ENCODE peak calls at places on chromosomes 13 and 19, in eight cellular contexts. One of them, this sample, is unnamed.
A peak's percentile ranks its signal among the peaks of the same experiment; 100 is the strongest.

GRCh38 chr19:55087542-55087935 is 11.9 kb downstream of the EPS8L1 start:
- DNase-seq in T-helper 2 cell treated with Interferon-gamma antibody and Interleukin-4, amounts not matched to agents 5 μg/mL and 100 μg/mL, for 36 hours: no peak
- DNase-seq in NCI-H2029: no peak
- DNase-seq in heart left ventricle: no peak
- DNase-seq in stimulated activated CD4-positive, alpha-beta T cell treated with anti-CD3 and anti-CD28 coated beads, Interleukin-1b, Interleukin-23, amount 100 ng/mL, for 4 hours: no peak
- DNase-seq in AG04449: no peak
- DNase-seq in NCI-H748 treated with DMSO at 0.1 percent for 48 hours: no peak
- DNase-seq in NCI-H1092: no peak
- DNase-seq in this sample: no peak

GRCh38 chr19:37930416-37930815 is 23.4 kb downstream of the SIPA1L3 start:
- DNase-seq in T-helper 2 cell treated with Interferon-gamma antibody and Interleukin-4, amounts not matched to agents 5 μg/mL and 100 μg/mL, for 36 hours: no peak
- DNase-seq in NCI-H2029: no peak
- DNase-seq in heart left ventricle: no peak
- DNase-seq in stimulated activated CD4-positive, alpha-beta T cell treated with anti-CD3 and anti-CD28 coated beads, Interleukin-1b, Interleukin-23, amount 100 ng/mL, for 4 hours: no peak
- DNase-seq in AG04449: no peak
- DNase-seq in NCI-H748 treated with DMSO at 0.1 percent for 48 hours: no peak
- DNase-seq in NCI-H1092: no peak
- DNase-seq in this sample: no peak

GRCh38 chr19:48708471-48708870 is 11.1 kb downstream of the MAMSTR start:
- DNase-seq in T-helper 2 cell treated with Interferon-gamma antibody and Interleukin-4, amounts not matched to agents 5 μg/mL and 100 μg/mL, for 36 hours: no peak
- DNase-seq in NCI-H2029: no peak
- DNase-seq in heart left ventricle: no peak
- DNase-seq in stimulated activated CD4-positive, alpha-beta T cell treated with anti-CD3 and anti-CD28 coated beads, Interleukin-1b, Interleukin-23, amount 100 ng/mL, for 4 hours: no peak
- DNase-seq in AG04449: no peak
- DNase-seq in NCI-H748 treated with DMSO at 0.1 percent for 48 hours: no peak
- DNase-seq in NCI-H1092: no peak
- DNase-seq in this sample: no peak

GRCh38 chr13:94169783-94170513 is 309.5 kb downstream of the DCT start:
- DNase-seq in T-helper 2 cell treated with Interferon-gamma antibody and Interleukin-4, amounts not matched to agents 5 μg/mL and 100 μg/mL, for 36 hours: no peak
- DNase-seq in NCI-H2029: no peak
- DNase-seq in heart left ventricle: no peak
- DNase-seq in stimulated activated CD4-positive, alpha-beta T cell treated with anti-CD3 and anti-CD28 coated beads, Interleukin-1b, Interleukin-23, amount 100 ng/mL, for 4 hours: no peak
- DNase-seq in AG04449: no peak
- DNase-seq in NCI-H748 treated with DMSO at 0.1 percent for 48 hours: no peak
- DNase-seq in NCI-H1092: no peak
- DNase-seq in this sample: no peak

GRCh38 chr19:19602136-19602712 is 16.3 kb downstream of the PBX4 start:
- DNase-seq in T-helper 2 cell treated with Interferon-gamma antibody and Interleukin-4, amounts not matched to agents 5 μg/mL and 100 μg/mL, for 36 hours: no peak
- DNase-seq in NCI-H2029: no peak
- DNase-seq in heart left ventricle: no peak
- DNase-seq in stimulated activated CD4-positive, alpha-beta T cell treated with anti-CD3 and anti-CD28 coated beads, Interleukin-1b, Interleukin-23, amount 100 ng/mL, for 4 hours: peak; percentile 40
- DNase-seq in AG04449: no peak
- DNase-seq in NCI-H748 treated with DMSO at 0.1 percent for 48 hours: no peak
- DNase-seq in NCI-H1092: no peak
- DNase-seq in this sample: no peak

GRCh38 chr13:105847532-105848295 is 687.7 kb downstream of the EFNB2 start:
- DNase-seq in T-helper 2 cell treated with Interferon-gamma antibody and Interleukin-4, amounts not matched to agents 5 μg/mL and 100 μg/mL, for 36 hours: no peak
- DNase-seq in NCI-H2029: peak; percentile 69
- DNase-seq in heart left ventricle: no peak
- DNase-seq in stimulated activated CD4-positive, alpha-beta T cell treated with anti-CD3 and anti-CD28 coated beads, Interleukin-1b, Interleukin-23, amount 100 ng/mL, for 4 hours: no peak
- DNase-seq in AG04449: no peak
- DNase-seq in NCI-H748 treated with DMSO at 0.1 percent for 48 hours: peak; percentile 84
- DNase-seq in NCI-H1092: peak; percentile 82
- DNase-seq in this sample: peak; percentile 71

GRCh38 chr13:42350141-42350540 is 78.2 kb downstream of the AKAP11 start:
- DNase-seq in T-helper 2 cell treated with Interferon-gamma antibody and Interleukin-4, amounts not matched to agents 5 μg/mL and 100 μg/mL, for 36 hours: no peak
- DNase-seq in NCI-H2029: no peak
- DNase-seq in heart left ventricle: no peak
- DNase-seq in stimulated activated CD4-positive, alpha-beta T cell treated with anti-CD3 and anti-CD28 coated beads, Interleukin-1b, Interleukin-23, amount 100 ng/mL, for 4 hours: no peak
- DNase-seq in AG04449: no peak
- DNase-seq in NCI-H748 treated with DMSO at 0.1 percent for 48 hours: no peak
- DNase-seq in NCI-H1092: no peak
- DNase-seq in this sample: no peak

GRCh38 chr19:45913874-45914830 is at the start of gene NANOS2:
- DNase-seq in T-helper 2 cell treated with Interferon-gamma antibody and Interleukin-4, amounts not matched to agents 5 μg/mL and 100 μg/mL, for 36 hours: no peak
- DNase-seq in NCI-H2029: no peak
- DNase-seq in heart left ventricle: no peak
- DNase-seq in stimulated activated CD4-positive, alpha-beta T cell treated with anti-CD3 and anti-CD28 coated beads, Interleukin-1b, Interleukin-23, amount 100 ng/mL, for 4 hours: no peak
- DNase-seq in AG04449: no peak
- DNase-seq in NCI-H748 treated with DMSO at 0.1 percent for 48 hours: no peak
- DNase-seq in NCI-H1092: no peak
- DNase-seq in this sample: no peak

GRCh38 chr13:80873589-80873988 is 532.7 kb upstream of the SPRY2 start:
- DNase-seq in T-helper 2 cell treated with Interferon-gamma antibody and Interleukin-4, amounts not matched to agents 5 μg/mL and 100 μg/mL, for 36 hours: no peak
- DNase-seq in NCI-H2029: no peak
- DNase-seq in heart left ventricle: no peak
- DNase-seq in stimulated activated CD4-positive, alpha-beta T cell treated with anti-CD3 and anti-CD28 coated beads, Interleukin-1b, Interleukin-23, amount 100 ng/mL, for 4 hours: no peak
- DNase-seq in AG04449: no peak
- DNase-seq in NCI-H748 treated with DMSO at 0.1 percent for 48 hours: no peak
- DNase-seq in NCI-H1092: no peak
- DNase-seq in this sample: no peak

GRCh38 chr19:5498817-5499535 is 43.8 kb downstream of the ZNRF4 start:
- DNase-seq in T-helper 2 cell treated with Interferon-gamma antibody and Interleukin-4, amounts not matched to agents 5 μg/mL and 100 μg/mL, for 36 hours: no peak
- DNase-seq in NCI-H2029: no peak
- DNase-seq in heart left ventricle: no peak
- DNase-seq in stimulated activated CD4-positive, alpha-beta T cell treated with anti-CD3 and anti-CD28 coated beads, Interleukin-1b, Interleukin-23, amount 100 ng/mL, for 4 hours: no peak
- DNase-seq in AG04449: no peak
- DNase-seq in NCI-H748 treated with DMSO at 0.1 percent for 48 hours: no peak
- DNase-seq in NCI-H1092: no peak
- DNase-seq in this sample: no peak

GRCh38 chr13:112629161-112629560 is 41.2 kb upstream of the TUBGCP3 start:
- DNase-seq in T-helper 2 cell treated with Interferon-gamma antibody and Interleukin-4, amounts not matched to agents 5 μg/mL and 100 μg/mL, for 36 hours: no peak
- DNase-seq in NCI-H2029: no peak
- DNase-seq in heart left ventricle: no peak
- DNase-seq in stimulated activated CD4-positive, alpha-beta T cell treated with anti-CD3 and anti-CD28 coated beads, Interleukin-1b, Interleukin-23, amount 100 ng/mL, for 4 hours: no peak
- DNase-seq in AG04449: no peak
- DNase-seq in NCI-H748 treated with DMSO at 0.1 percent for 48 hours: no peak
- DNase-seq in NCI-H1092: no peak
- DNase-seq in this sample: no peak

GRCh38 chr13:102318233-102318632 is 83.6 kb downstream of the FGF14 start:
- DNase-seq in T-helper 2 cell treated with Interferon-gamma antibody and Interleukin-4, amounts not matched to agents 5 μg/mL and 100 μg/mL, for 36 hours: no peak
- DNase-seq in NCI-H2029: no peak
- DNase-seq in heart left ventricle: no peak
- DNase-seq in stimulated activated CD4-positive, alpha-beta T cell treated with anti-CD3 and anti-CD28 coated beads, Interleukin-1b, Interleukin-23, amount 100 ng/mL, for 4 hours: no peak
- DNase-seq in AG04449: no peak
- DNase-seq in NCI-H748 treated with DMSO at 0.1 percent for 48 hours: no peak
- DNase-seq in NCI-H1092: no peak
- DNase-seq in this sample: no peak

GRCh38 chr13:35699181-35699580 is 222.7 kb upstream of the MAB21L1 start:
- DNase-seq in T-helper 2 cell treated with Interferon-gamma antibody and Interleukin-4, amounts not matched to agents 5 μg/mL and 100 μg/mL, for 36 hours: no peak
- DNase-seq in NCI-H2029: no peak
- DNase-seq in heart left ventricle: no peak
- DNase-seq in stimulated activated CD4-positive, alpha-beta T cell treated with anti-CD3 and anti-CD28 coated beads, Interleukin-1b, Interleukin-23, amount 100 ng/mL, for 4 hours: no peak
- DNase-seq in AG04449: no peak
- DNase-seq in NCI-H748 treated with DMSO at 0.1 percent for 48 hours: no peak
- DNase-seq in NCI-H1092: no peak
- DNase-seq in this sample: no peak

GRCh38 chr19:3808420-3809143 is 22.4 kb upstream of the MATK start:
- DNase-seq in T-helper 2 cell treated with Interferon-gamma antibody and Interleukin-4, amounts not matched to agents 5 μg/mL and 100 μg/mL, for 36 hours: no peak
- DNase-seq in NCI-H2029: no peak
- DNase-seq in heart left ventricle: no peak
- DNase-seq in stimulated activated CD4-positive, alpha-beta T cell treated with anti-CD3 and anti-CD28 coated beads, Interleukin-1b, Interleukin-23, amount 100 ng/mL, for 4 hours: no peak
- DNase-seq in AG04449: no peak
- DNase-seq in NCI-H748 treated with DMSO at 0.1 percent for 48 hours: no peak
- DNase-seq in NCI-H1092: no peak
- DNase-seq in this sample: no peak

GRCh38 chr19:17616961-17617806 is 61.7 kb downstream of the COLGALT1 start:
- DNase-seq in T-helper 2 cell treated with Interferon-gamma antibody and Interleukin-4, amounts not matched to agents 5 μg/mL and 100 μg/mL, for 36 hours: no peak
- DNase-seq in NCI-H2029: no peak
- DNase-seq in heart left ventricle: no peak
- DNase-seq in stimulated activated CD4-positive, alpha-beta T cell treated with anti-CD3 and anti-CD28 coated beads, Interleukin-1b, Interleukin-23, amount 100 ng/mL, for 4 hours: no peak
- DNase-seq in AG04449: no peak
- DNase-seq in NCI-H748 treated with DMSO at 0.1 percent for 48 hours: no peak
- DNase-seq in NCI-H1092: no peak
- DNase-seq in this sample: no peak

GRCh38 chr13:33112745-33113144 is 96.5 kb downstream of the KL start:
- DNase-seq in T-helper 2 cell treated with Interferon-gamma antibody and Interleukin-4, amounts not matched to agents 5 μg/mL and 100 μg/mL, for 36 hours: no peak
- DNase-seq in NCI-H2029: no peak
- DNase-seq in heart left ventricle: no peak
- DNase-seq in stimulated activated CD4-positive, alpha-beta T cell treated with anti-CD3 and anti-CD28 coated beads, Interleukin-1b, Interleukin-23, amount 100 ng/mL, for 4 hours: no peak
- DNase-seq in AG04449: no peak
- DNase-seq in NCI-H748 treated with DMSO at 0.1 percent for 48 hours: no peak
- DNase-seq in NCI-H1092: no peak
- DNase-seq in this sample: no peak

GRCh38 chr13:51444922-51445321 is 7.9 kb downstream of the INTS6 start:
- DNase-seq in T-helper 2 cell treated with Interferon-gamma antibody and Interleukin-4, amounts not matched to agents 5 μg/mL and 100 μg/mL, for 36 hours: no peak
- DNase-seq in NCI-H2029: no peak
- DNase-seq in heart left ventricle: no peak
- DNase-seq in stimulated activated CD4-positive, alpha-beta T cell treated with anti-CD3 and anti-CD28 coated beads, Interleukin-1b, Interleukin-23, amount 100 ng/mL, for 4 hours: no peak
- DNase-seq in AG04449: peak; percentile 23
- DNase-seq in NCI-H748 treated with DMSO at 0.1 percent for 48 hours: no peak
- DNase-seq in NCI-H1092: no peak
- DNase-seq in this sample: no peak

GRCh38 chr13:19056355-19056880 is 125.2 kb downstream of the TUBA3C start:
- DNase-seq in T-helper 2 cell treated with Interferon-gamma antibody and Interleukin-4, amounts not matched to agents 5 μg/mL and 100 μg/mL, for 36 hours: no peak
- DNase-seq in NCI-H2029: no peak
- DNase-seq in heart left ventricle: no peak
- DNase-seq in stimulated activated CD4-positive, alpha-beta T cell treated with anti-CD3 and anti-CD28 coated beads, Interleukin-1b, Interleukin-23, amount 100 ng/mL, for 4 hours: no peak
- DNase-seq in AG04449: no peak
- DNase-seq in NCI-H748 treated with DMSO at 0.1 percent for 48 hours: no peak
- DNase-seq in NCI-H1092: no peak
- DNase-seq in this sample: no peak

GRCh38 chr13:42985312-42986175 is 6.5 kb downstream of the EPSTI1 start:
- DNase-seq in T-helper 2 cell treated with Interferon-gamma antibody and Interleukin-4, amounts not matched to agents 5 μg/mL and 100 μg/mL, for 36 hours: no peak
- DNase-seq in NCI-H2029: no peak
- DNase-seq in heart left ventricle: no peak
- DNase-seq in stimulated activated CD4-positive, alpha-beta T cell treated with anti-CD3 and anti-CD28 coated beads, Interleukin-1b, Interleukin-23, amount 100 ng/mL, for 4 hours: no peak
- DNase-seq in AG04449: no peak
- DNase-seq in NCI-H748 treated with DMSO at 0.1 percent for 48 hours: no peak
- DNase-seq in NCI-H1092: no peak
- DNase-seq in this sample: no peak

GRCh38 chr19:3346677-3347353 is 19.6 kb upstream of the NFIC start:
- DNase-seq in T-helper 2 cell treated with Interferon-gamma antibody and Interleukin-4, amounts not matched to agents 5 μg/mL and 100 μg/mL, for 36 hours: no peak
- DNase-seq in NCI-H2029: peak; percentile 52
- DNase-seq in heart left ventricle: peak; percentile 81
- DNase-seq in stimulated activated CD4-positive, alpha-beta T cell treated with anti-CD3 and anti-CD28 coated beads, Interleukin-1b, Interleukin-23, amount 100 ng/mL, for 4 hours: no peak
- DNase-seq in AG04449: no peak
- DNase-seq in NCI-H748 treated with DMSO at 0.1 percent for 48 hours: no peak
- DNase-seq in NCI-H1092: peak; percentile 84
- DNase-seq in this sample: no peak

GRCh38 chr13:28750187-28751045 is 31.6 kb upstream of the SLC46A3 start:
- DNase-seq in T-helper 2 cell treated with Interferon-gamma antibody and Interleukin-4, amounts not matched to agents 5 μg/mL and 100 μg/mL, for 36 hours: no peak
- DNase-seq in NCI-H2029: peak; percentile 60
- DNase-seq in heart left ventricle: no peak
- DNase-seq in stimulated activated CD4-positive, alpha-beta T cell treated with anti-CD3 and anti-CD28 coated beads, Interleukin-1b, Interleukin-23, amount 100 ng/mL, for 4 hours: no peak
- DNase-seq in AG04449: no peak
- DNase-seq in NCI-H748 treated with DMSO at 0.1 percent for 48 hours: no peak
- DNase-seq in NCI-H1092: no peak
- DNase-seq in this sample: no peak

GRCh38 chr19:2385053-2385721 is 25.1 kb downstream of the TMPRSS9 start:
- DNase-seq in T-helper 2 cell treated with Interferon-gamma antibody and Interleukin-4, amounts not matched to agents 5 μg/mL and 100 μg/mL, for 36 hours: no peak
- DNase-seq in NCI-H2029: peak; percentile 95
- DNase-seq in heart left ventricle: no peak
- DNase-seq in stimulated activated CD4-positive, alpha-beta T cell treated with anti-CD3 and anti-CD28 coated beads, Interleukin-1b, Interleukin-23, amount 100 ng/mL, for 4 hours: no peak
- DNase-seq in AG04449: peak; percentile 21
- DNase-seq in NCI-H748 treated with DMSO at 0.1 percent for 48 hours: peak; percentile 17
- DNase-seq in NCI-H1092: peak; percentile 36
- DNase-seq in this sample: peak; percentile 31

GRCh38 chr19:679418-680286 is 3.5 kb downstream of the FSTL3 start:
- DNase-seq in T-helper 2 cell treated with Interferon-gamma antibody and Interleukin-4, amounts not matched to agents 5 μg/mL and 100 μg/mL, for 36 hours: peak; percentile 34
- DNase-seq in NCI-H2029: no peak
- DNase-seq in heart left ventricle: peak; percentile 80
- DNase-seq in stimulated activated CD4-positive, alpha-beta T cell treated with anti-CD3 and anti-CD28 coated beads, Interleukin-1b, Interleukin-23, amount 100 ng/mL, for 4 hours: no peak
- DNase-seq in AG04449: no peak
- DNase-seq in NCI-H748 treated with DMSO at 0.1 percent for 48 hours: no peak
- DNase-seq in NCI-H1092: no peak
- DNase-seq in this sample: no peak

GRCh38 chr13:21674271-21675009 is 3.6 kb downstream of the FGF9 start:
- DNase-seq in T-helper 2 cell treated with Interferon-gamma antibody and Interleukin-4, amounts not matched to agents 5 μg/mL and 100 μg/mL, for 36 hours: no peak
- DNase-seq in NCI-H2029: no peak
- DNase-seq in heart left ventricle: peak; percentile 38
- DNase-seq in stimulated activated CD4-positive, alpha-beta T cell treated with anti-CD3 and anti-CD28 coated beads, Interleukin-1b, Interleukin-23, amount 100 ng/mL, for 4 hours: no peak
- DNase-seq in AG04449: no peak
- DNase-seq in NCI-H748 treated with DMSO at 0.1 percent for 48 hours: peak; percentile 84
- DNase-seq in NCI-H1092: peak; percentile 53
- DNase-seq in this sample: peak; percentile 80

GRCh38 chr19:35290381-35291135 is 1.4 kb upstream of the MAG start:
- DNase-seq in T-helper 2 cell treated with Interferon-gamma antibody and Interleukin-4, amounts not matched to agents 5 μg/mL and 100 μg/mL, for 36 hours: no peak
- DNase-seq in NCI-H2029: no peak
- DNase-seq in heart left ventricle: no peak
- DNase-seq in stimulated activated CD4-positive, alpha-beta T cell treated with anti-CD3 and anti-CD28 coated beads, Interleukin-1b, Interleukin-23, amount 100 ng/mL, for 4 hours: no peak
- DNase-seq in AG04449: no peak
- DNase-seq in NCI-H748 treated with DMSO at 0.1 percent for 48 hours: no peak
- DNase-seq in NCI-H1092: no peak
- DNase-seq in this sample: no peak

GRCh38 chr19:44903602-44904425 is 1.8 kb upstream of the APOE start:
- DNase-seq in T-helper 2 cell treated with Interferon-gamma antibody and Interleukin-4, amounts not matched to agents 5 μg/mL and 100 μg/mL, for 36 hours: peak; percentile 60
- DNase-seq in NCI-H2029: no peak
- DNase-seq in heart left ventricle: peak; percentile 71
- DNase-seq in stimulated activated CD4-positive, alpha-beta T cell treated with anti-CD3 and anti-CD28 coated beads, Interleukin-1b, Interleukin-23, amount 100 ng/mL, for 4 hours: peak; percentile 75
- DNase-seq in AG04449: no peak
- DNase-seq in NCI-H748 treated with DMSO at 0.1 percent for 48 hours: peak; percentile 29
- DNase-seq in NCI-H1092: no peak
- DNase-seq in this sample: no peak

GRCh38 chr19:57888494-57889231 is at the start of gene ZNF814:
- DNase-seq in T-helper 2 cell treated with Interferon-gamma antibody and Interleukin-4, amounts not matched to agents 5 μg/mL and 100 μg/mL, for 36 hours: peak; percentile 63
- DNase-seq in NCI-H2029: peak; percentile 88
- DNase-seq in heart left ventricle: peak; percentile 86
- DNase-seq in stimulated activated CD4-positive, alpha-beta T cell treated with anti-CD3 and anti-CD28 coated beads, Interleukin-1b, Interleukin-23, amount 100 ng/mL, for 4 hours: peak; percentile 62
- DNase-seq in AG04449: peak; percentile 42
- DNase-seq in NCI-H748 treated with DMSO at 0.1 percent for 48 hours: peak; percentile 94
- DNase-seq in NCI-H1092: no peak
- DNase-seq in this sample: peak; percentile 81

GRCh38 chr19:56839665-56840451 is 668 bp downstream of the PEG3 start:
- DNase-seq in T-helper 2 cell treated with Interferon-gamma antibody and Interleukin-4, amounts not matched to agents 5 μg/mL and 100 μg/mL, for 36 hours: no peak
- DNase-seq in NCI-H2029: no peak
- DNase-seq in heart left ventricle: peak; percentile 93
- DNase-seq in stimulated activated CD4-positive, alpha-beta T cell treated with anti-CD3 and anti-CD28 coated beads, Interleukin-1b, Interleukin-23, amount 100 ng/mL, for 4 hours: no peak
- DNase-seq in AG04449: no peak
- DNase-seq in NCI-H748 treated with DMSO at 0.1 percent for 48 hours: no peak
- DNase-seq in NCI-H1092: no peak
- DNase-seq in this sample: no peak

GRCh38 chr19:38265213-38265861 is 964 bp downstream of the SPINT2 start:
- DNase-seq in T-helper 2 cell treated with Interferon-gamma antibody and Interleukin-4, amounts not matched to agents 5 μg/mL and 100 μg/mL, for 36 hours: no peak
- DNase-seq in NCI-H2029: no peak
- DNase-seq in heart left ventricle: no peak
- DNase-seq in stimulated activated CD4-positive, alpha-beta T cell treated with anti-CD3 and anti-CD28 coated beads, Interleukin-1b, Interleukin-23, amount 100 ng/mL, for 4 hours: no peak
- DNase-seq in AG04449: no peak
- DNase-seq in NCI-H748 treated with DMSO at 0.1 percent for 48 hours: no peak
- DNase-seq in NCI-H1092: no peak
- DNase-seq in this sample: no peak

GRCh38 chr13:112443191-112444000 is 67.2 kb downstream of the SPACA7 start:
- DNase-seq in T-helper 2 cell treated with Interferon-gamma antibody and Interleukin-4, amounts not matched to agents 5 μg/mL and 100 μg/mL, for 36 hours: no peak
- DNase-seq in NCI-H2029: no peak
- DNase-seq in heart left ventricle: no peak
- DNase-seq in stimulated activated CD4-positive, alpha-beta T cell treated with anti-CD3 and anti-CD28 coated beads, Interleukin-1b, Interleukin-23, amount 100 ng/mL, for 4 hours: no peak
- DNase-seq in AG04449: no peak
- DNase-seq in NCI-H748 treated with DMSO at 0.1 percent for 48 hours: no peak
- DNase-seq in NCI-H1092: peak; percentile 57
- DNase-seq in this sample: no peak

GRCh38 chr19:808176-808741 is 11.0 kb downstream of the PTBP1 start:
- DNase-seq in T-helper 2 cell treated with Interferon-gamma antibody and Interleukin-4, amounts not matched to agents 5 μg/mL and 100 μg/mL, for 36 hours: no peak
- DNase-seq in NCI-H2029: no peak
- DNase-seq in heart left ventricle: peak; percentile 15
- DNase-seq in stimulated activated CD4-positive, alpha-beta T cell treated with anti-CD3 and anti-CD28 coated beads, Interleukin-1b, Interleukin-23, amount 100 ng/mL, for 4 hours: no peak
- DNase-seq in AG04449: no peak
- DNase-seq in NCI-H748 treated with DMSO at 0.1 percent for 48 hours: no peak
- DNase-seq in NCI-H1092: no peak
- DNase-seq in this sample: no peak

GRCh38 chr19:58538257-58539168 is 5.4 kb upstream of the TRIM28 start:
- DNase-seq in T-helper 2 cell treated with Interferon-gamma antibody and Interleukin-4, amounts not matched to agents 5 μg/mL and 100 μg/mL, for 36 hours: no peak
- DNase-seq in NCI-H2029: peak; percentile 50
- DNase-seq in heart left ventricle: peak; percentile 63
- DNase-seq in stimulated activated CD4-positive, alpha-beta T cell treated with anti-CD3 and anti-CD28 coated beads, Interleukin-1b, Interleukin-23, amount 100 ng/mL, for 4 hours: no peak
- DNase-seq in AG04449: no peak
- DNase-seq in NCI-H748 treated with DMSO at 0.1 percent for 48 hours: peak; percentile 88
- DNase-seq in NCI-H1092: no peak
- DNase-seq in this sample: peak; percentile 86

GRCh38 chr13:112802808-112803207 is 113.0 kb downstream of the ATP11A start:
- DNase-seq in T-helper 2 cell treated with Interferon-gamma antibody and Interleukin-4, amounts not matched to agents 5 μg/mL and 100 μg/mL, for 36 hours: no peak
- DNase-seq in NCI-H2029: no peak
- DNase-seq in heart left ventricle: no peak
- DNase-seq in stimulated activated CD4-positive, alpha-beta T cell treated with anti-CD3 and anti-CD28 coated beads, Interleukin-1b, Interleukin-23, amount 100 ng/mL, for 4 hours: no peak
- DNase-seq in AG04449: no peak
- DNase-seq in NCI-H748 treated with DMSO at 0.1 percent for 48 hours: no peak
- DNase-seq in NCI-H1092: no peak
- DNase-seq in this sample: no peak

GRCh38 chr19:3404324-3405260 is 38.2 kb downstream of the NFIC start:
- DNase-seq in T-helper 2 cell treated with Interferon-gamma antibody and Interleukin-4, amounts not matched to agents 5 μg/mL and 100 μg/mL, for 36 hours: no peak
- DNase-seq in NCI-H2029: no peak
- DNase-seq in heart left ventricle: peak; percentile 92
- DNase-seq in stimulated activated CD4-positive, alpha-beta T cell treated with anti-CD3 and anti-CD28 coated beads, Interleukin-1b, Interleukin-23, amount 100 ng/mL, for 4 hours: no peak
- DNase-seq in AG04449: no peak
- DNase-seq in NCI-H748 treated with DMSO at 0.1 percent for 48 hours: no peak
- DNase-seq in NCI-H1092: no peak
- DNase-seq in this sample: no peak